ENCODE peak calls at places on chromosomes 2 and 18, in four cellular contexts. B is body of pancreas, J is astrocyte, N is A549. G is an unnamed sample.

GRCh38 chr2:45027051-45027450 is 17.8 kb upstream of the SIX2 start:
- DNase-seq in B (no peak), J (no peak), N (no peak), G (no peak)

GRCh38 chr2:7633556-7634153 is 716.4 kb downstream of the RNF144A start:
- DNase-seq in B (no peak), J (no peak), N (no peak), G (no peak)

GRCh38 chr18:14925281-14925709 is 177.3 kb downstream of the ANKRD30B start:
- DNase-seq in B (no peak), J (no peak), N (no peak), G (no peak)

GRCh38 chr2:163157891-163158511 is 319.4 kb upstream of the KCNH7 start:
- DNase-seq in B (no peak), J (peak; percentile 68), N (no peak), G (no peak)

GRCh38 chr2:131034122-131035051 is 58.9 kb downstream of the FAM168B start:
- DNase-seq in B (no peak), J (peak; percentile 32), N (no peak), G (peak; percentile 46)

GRCh38 chr18:44758821-44759624 is 78.3 kb downstream of the SETBP1 start:
- DNase-seq in B (no peak), J (no peak), N (no peak), G (no peak)

GRCh38 chr2:1091895-1092585 is 141.4 kb downstream of the SNTG2 start:
- DNase-seq in B (no peak), J (no peak), N (no peak), G (no peak)

GRCh38 chr2:73821669-73822068 is 7.1 kb upstream of the STAMBP start:
- DNase-seq in B (no peak), J (no peak), N (no peak), G (no peak)

GRCh38 chr2:204842731-204843490 is 297.6 kb downstream of the PARD3B start:
- DNase-seq in B (peak; percentile 20), J (peak; percentile 92), N (peak; percentile 25), G (no peak)

GRCh38 chr18:9876867-9877654 is 8.7 kb upstream of the TXNDC2 start:
- DNase-seq in B (peak; percentile 34), J (peak; percentile 93), N (peak; percentile 35), G (no peak)

GRCh38 chr2:201879986-201880385 is 73.6 kb downstream of the CDK15 start:
- DNase-seq in B (no peak), J (no peak), N (no peak), G (no peak)

GRCh38 chr2:152489364-152489763 is 154.4 kb downstream of the FMNL2 start:
- DNase-seq in B (no peak), J (no peak), N (no peak), G (no peak)

GRCh38 chr2:53770264-53770663 is 2.7 kb downstream of the CHAC2 start:
- DNase-seq in B (no peak), J (no peak), N (no peak), G (no peak)

GRCh38 chr2:171241771-171242170 is 81.1 kb upstream of the TLK1 start:
- DNase-seq in B (no peak), J (no peak), N (no peak), G (no peak)

GRCh38 chr2:171247741-171248140 is 87.0 kb upstream of the TLK1 start:
- DNase-seq in B (no peak), J (no peak), N (no peak), G (no peak)

GRCh38 chr2:171244970-171245782 is 84.5 kb upstream of the TLK1 start:
- DNase-seq in B (no peak), J (peak; percentile 10), N (no peak), G (no peak)

GRCh38 chr2:171248205-171248662 is 87.5 kb upstream of the TLK1 start:
- DNase-seq in B (no peak), J (no peak), N (no peak), G (no peak)

DNA sequence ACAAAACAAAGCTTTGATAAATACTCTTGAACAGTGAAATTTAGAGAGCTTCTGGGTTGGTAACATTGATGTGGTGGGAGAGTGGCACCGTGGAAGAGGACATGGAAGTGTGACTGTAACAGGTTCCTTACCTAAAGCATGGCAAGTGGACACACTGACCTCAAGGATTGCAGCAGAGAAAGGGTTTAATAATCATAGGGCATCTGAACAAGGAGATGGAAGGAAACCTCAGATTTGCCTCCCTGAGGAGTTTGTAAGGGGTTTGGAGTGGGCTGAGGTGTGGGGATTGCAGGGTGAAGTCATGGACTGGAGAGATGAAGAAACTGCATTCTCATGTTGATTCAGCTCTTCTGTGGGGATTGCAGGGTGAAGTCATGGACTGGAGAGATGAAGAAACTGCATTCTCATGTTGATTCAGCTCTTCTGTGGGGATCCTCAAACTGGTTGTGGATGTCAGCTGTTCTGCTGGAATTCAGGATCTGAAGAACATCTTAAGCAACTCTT is 83.8 kb upstream of the TLK1 start:
- DNase-seq in B (no peak), J (peak; percentile 29), N (no peak), G (no peak)
- H3K27ac ChIP-seq in B (no peak overlapping the region), J (no peak overlapping the region), N (peak overlapping the region; percentile 54), G (no peak overlapping the region)

GRCh38 chr2:193973781-193974180 is 1683.2 kb upstream of the SLC39A10 start:
- DNase-seq in B (no peak), J (no peak), N (no peak), G (no peak)
- H3K27ac ChIP-seq in B (no peak overlapping the region), J (no peak overlapping the region), N (no peak overlapping the region), G (no peak overlapping the region)

DNA sequence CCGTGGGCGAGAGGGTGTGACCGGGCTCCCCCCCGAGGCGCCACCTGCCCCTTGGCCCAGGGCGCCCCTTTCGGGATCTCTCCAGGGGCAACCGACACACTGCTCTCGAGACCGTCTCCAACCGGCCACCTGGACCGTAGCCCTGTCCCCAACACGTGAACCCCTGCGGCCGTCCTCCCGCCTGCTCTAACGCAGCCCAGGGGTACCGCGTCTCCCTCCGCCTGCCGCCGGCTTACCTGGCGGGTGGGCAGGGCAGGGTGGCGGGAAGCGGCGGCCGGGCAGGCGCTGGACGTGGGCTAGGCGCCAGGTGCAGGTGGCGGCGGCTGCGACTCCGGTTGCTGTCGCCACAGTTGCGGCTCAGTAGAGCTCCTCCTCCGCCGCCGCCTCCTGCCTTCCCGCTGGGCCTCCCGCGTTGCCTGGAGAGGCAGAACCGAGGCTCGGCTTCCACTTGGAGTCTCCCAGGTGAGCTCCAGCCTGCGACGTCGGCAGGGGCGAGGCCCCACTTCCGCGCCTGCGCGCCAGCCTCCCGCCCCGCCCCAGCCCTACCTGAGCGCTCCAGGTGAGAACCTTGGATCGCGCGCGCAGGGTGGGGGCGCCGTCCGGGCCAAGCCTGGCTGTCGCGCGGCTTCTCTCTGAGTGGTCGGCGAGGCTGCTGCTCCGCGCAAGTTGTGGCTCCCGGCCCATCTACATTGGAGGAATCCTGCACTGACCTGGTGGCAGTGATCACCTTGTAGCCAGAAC is at the start of gene GALNT3:
- DNase-seq in B (peak; percentile 98), J (no peak), N (no peak), G (peak; percentile 12)
- H3K27ac ChIP-seq in B (peak within 1 kb of the TSS; percentile 94), J (peak within 1 kb of the TSS; percentile 21), N (no peak within 1 kb of the TSS), G (no peak within 1 kb of the TSS)

DNA sequence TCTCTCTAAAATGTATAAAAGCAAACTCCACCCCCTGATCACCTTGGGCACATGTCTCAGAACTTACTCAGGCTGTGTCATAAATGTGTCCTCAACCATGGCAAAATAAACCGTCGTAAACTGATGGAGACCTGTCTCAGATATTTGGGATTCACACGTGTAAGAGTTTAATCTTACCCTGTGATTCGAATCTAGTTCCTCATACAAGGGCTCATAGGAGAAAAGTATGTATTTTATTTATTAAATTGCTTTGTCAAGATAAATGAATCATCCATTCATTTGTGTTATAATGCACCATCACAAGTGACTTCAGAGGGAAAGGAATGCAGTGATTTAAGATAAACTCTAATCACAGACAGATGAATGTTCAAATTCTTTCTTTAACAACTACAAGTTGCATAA is 712.5 kb upstream of the LRATD1 start:
- DNase-seq in B (no peak), J (peak; percentile 70), N (no peak), G (no peak)
- H3K27ac ChIP-seq in B (no peak overlapping the region), J (no peak overlapping the region), N (no peak overlapping the region), G (no peak overlapping the region)

GRCh38 chr2:239251971-239252370 is 148.8 kb downstream of the HDAC4 start:
- DNase-seq in B (no peak), J (no peak), N (no peak), G (no peak)

GRCh38 chr2:239249781-239250180 is 151.0 kb downstream of the HDAC4 start:
- DNase-seq in B (peak; percentile 52), J (peak; percentile 17), N (no peak), G (no peak)

GRCh38 chr2:239252433-239253200 is 148.2 kb downstream of the HDAC4 start:
- DNase-seq in B (peak; percentile 48), J (no peak), N (no peak), G (no peak)

GRCh38 chr2:239249048-239249447 is 151.8 kb downstream of the HDAC4 start:
- DNase-seq in B (no peak), J (no peak), N (no peak), G (no peak)

GRCh38 chr2:239250216-239251071 is 150.4 kb downstream of the HDAC4 start:
- DNase-seq in B (no peak), J (no peak), N (no peak), G (no peak)
- H3K27ac ChIP-seq in B (no peak overlapping the region), J (no peak overlapping the region), N (no peak overlapping the region), G (peak overlapping the region; percentile 44)

GRCh38 chr18:7784171-7784570 is 217.1 kb downstream of the PTPRM start:
- DNase-seq in B (no peak), J (no peak), N (no peak), G (no peak)

GRCh38 chr18:7793100-7793499 is 226.0 kb downstream of the PTPRM start:
- DNase-seq in B (no peak), J (no peak), N (no peak), G (no peak)

GRCh38 chr18:7789853-7790552 is 222.9 kb downstream of the PTPRM start:
- DNase-seq in B (peak; percentile 45), J (peak; percentile 17), N (peak; percentile 33), G (no peak)
- H3K27ac ChIP-seq in B (no peak overlapping the region), J (no peak overlapping the region), N (peak overlapping the region; percentile 50), G (no peak overlapping the region)